ENCODE peak calls at places on chromosome 16, in nine cellular contexts. One of them, this sample, is unnamed.

GRCh38 chr16:8959921-8960787 is 3.6 kb downstream of the USP7 start:
- DNase-seq in fibroblast of lung: peak; percentile 29
- DNase-seq in Peyer's patch: peak; percentile 54
- DNase-seq in cardiac muscle cell: peak; percentile 34
- DNase-seq in brain microvascular endothelial cell: no peak
- DNase-seq in mucosa of descending colon: no peak
- DNase-seq in BJ: no peak
- DNase-seq in HL-60: no peak
- DNase-seq in astrocyte of the cerebellum: no peak
- DNase-seq in this sample: no peak

GRCh38 chr16:31093132-31093703 is 1.4 kb downstream of the VKORC1 start:
- DNase-seq in HL-60: no peak
- DNase-seq in BJ: no peak
- DNase-seq in fibroblast of lung: no peak
- DNase-seq in Peyer's patch: no peak
- DNase-seq in brain microvascular endothelial cell: no peak
- DNase-seq in mucosa of descending colon: no peak
- DNase-seq in cardiac muscle cell: peak; percentile 47
- DNase-seq in astrocyte of the cerebellum: no peak
- DNase-seq in this sample: peak; percentile 48

GRCh38 chr16:56679813-56680212 is 2.5 kb upstream of the MT1X start:
- DNase-seq in mucosa of descending colon: no peak
- DNase-seq in fibroblast of lung: no peak
- DNase-seq in HL-60: peak; percentile 75
- DNase-seq in brain microvascular endothelial cell: no peak
- DNase-seq in cardiac muscle cell: no peak
- DNase-seq in astrocyte of the cerebellum: no peak
- DNase-seq in BJ: no peak
- DNase-seq in Peyer's patch: no peak
- DNase-seq in this sample: peak; percentile 48

GRCh38 chr16:87375426-87376135 is 8.0 kb downstream of the FBXO31 start:
- DNase-seq in mucosa of descending colon: no peak
- DNase-seq in cardiac muscle cell: no peak
- DNase-seq in Peyer's patch: no peak
- DNase-seq in astrocyte of the cerebellum: no peak
- DNase-seq in brain microvascular endothelial cell: no peak
- DNase-seq in fibroblast of lung: no peak
- DNase-seq in HL-60: no peak
- DNase-seq in BJ: no peak
- DNase-seq in this sample: peak; percentile 79

GRCh38 chr16:73020409-73020884 is 27.5 kb downstream of the ZFHX3 start:
- DNase-seq in astrocyte of the cerebellum: peak; percentile 90
- DNase-seq in BJ: no peak
- DNase-seq in HL-60: no peak
- DNase-seq in brain microvascular endothelial cell: peak; percentile 96
- DNase-seq in cardiac muscle cell: peak; percentile 91
- DNase-seq in fibroblast of lung: peak; percentile 96
- DNase-seq in Peyer's patch: no peak
- DNase-seq in mucosa of descending colon: peak; percentile 61
- DNase-seq in this sample: peak; percentile 78

GRCh38 chr16:66878067-66878466 is 2.2 kb upstream of the PDP2 start:
- DNase-seq in BJ: no peak
- DNase-seq in HL-60: peak; percentile 87
- DNase-seq in astrocyte of the cerebellum: no peak
- DNase-seq in mucosa of descending colon: no peak
- DNase-seq in cardiac muscle cell: no peak
- DNase-seq in Peyer's patch: no peak
- DNase-seq in brain microvascular endothelial cell: no peak
- DNase-seq in fibroblast of lung: no peak
- DNase-seq in this sample: no peak

GRCh38 chr16:85329059-85329812 is 217.0 kb upstream of the CIBAR2 start:
- DNase-seq in mucosa of descending colon: peak; percentile 66
- DNase-seq in Peyer's patch: no peak
- DNase-seq in brain microvascular endothelial cell: peak; percentile 54
- DNase-seq in BJ: no peak
- DNase-seq in cardiac muscle cell: peak; percentile 38
- DNase-seq in HL-60: no peak
- DNase-seq in fibroblast of lung: no peak
- DNase-seq in astrocyte of the cerebellum: peak; percentile 29
- DNase-seq in this sample: no peak

GRCh38 chr16:20042848-20043247 is 30.8 kb downstream of the GPR139 start:
- DNase-seq in HL-60: no peak
- DNase-seq in brain microvascular endothelial cell: no peak
- DNase-seq in astrocyte of the cerebellum: no peak
- DNase-seq in fibroblast of lung: no peak
- DNase-seq in mucosa of descending colon: no peak
- DNase-seq in BJ: no peak
- DNase-seq in Peyer's patch: no peak
- DNase-seq in cardiac muscle cell: no peak
- DNase-seq in this sample: no peak

GRCh38 chr16:11430601-11431317 is 85.5 kb downstream of the RMI2 start:
- DNase-seq in HL-60: no peak
- DNase-seq in cardiac muscle cell: no peak
- DNase-seq in Peyer's patch: no peak
- DNase-seq in brain microvascular endothelial cell: no peak
- DNase-seq in BJ: no peak
- DNase-seq in mucosa of descending colon: no peak
- DNase-seq in astrocyte of the cerebellum: no peak
- DNase-seq in fibroblast of lung: no peak
- DNase-seq in this sample: no peak

GRCh38 chr16:10895053-10895946 is 18.3 kb downstream of the CIITA start:
- DNase-seq in mucosa of descending colon: peak; percentile 64
- DNase-seq in cardiac muscle cell: peak; percentile 51
- DNase-seq in HL-60: no peak
- DNase-seq in brain microvascular endothelial cell: peak; percentile 27
- DNase-seq in fibroblast of lung: peak; percentile 33
- DNase-seq in BJ: no peak
- DNase-seq in astrocyte of the cerebellum: peak; percentile 16
- DNase-seq in Peyer's patch: peak; percentile 48
- DNase-seq in this sample: peak; percentile 50

GRCh38 chr16:8402981-8403853 is 187.1 kb downstream of the TMEM114 start:
- DNase-seq in fibroblast of lung: no peak
- DNase-seq in Peyer's patch: no peak
- DNase-seq in brain microvascular endothelial cell: no peak
- DNase-seq in HL-60: no peak
- DNase-seq in astrocyte of the cerebellum: no peak
- DNase-seq in mucosa of descending colon: peak; percentile 50
- DNase-seq in cardiac muscle cell: no peak
- DNase-seq in BJ: no peak
- DNase-seq in this sample: no peak

GRCh38 chr16:57379579-57379978 is 7.3 kb downstream of the CX3CL1 start:
- DNase-seq in Peyer's patch: no peak
- DNase-seq in HL-60: no peak
- DNase-seq in astrocyte of the cerebellum: no peak
- DNase-seq in fibroblast of lung: no peak
- DNase-seq in mucosa of descending colon: no peak
- DNase-seq in brain microvascular endothelial cell: no peak
- DNase-seq in BJ: no peak
- DNase-seq in cardiac muscle cell: peak; percentile 16
- DNase-seq in this sample: peak; percentile 35

GRCh38 chr16:57394444-57394843 is 10.1 kb upstream of the CCL17 start:
- DNase-seq in cardiac muscle cell: peak; percentile 55
- DNase-seq in HL-60: no peak
- DNase-seq in astrocyte of the cerebellum: no peak
- DNase-seq in fibroblast of lung: peak; percentile 15
- DNase-seq in brain microvascular endothelial cell: no peak
- DNase-seq in BJ: no peak
- DNase-seq in mucosa of descending colon: peak; percentile 41
- DNase-seq in Peyer's patch: no peak
- DNase-seq in this sample: peak; percentile 91

GRCh38 chr16:27217256-27217655 is 13.9 kb downstream of the KDM8 start:
- DNase-seq in mucosa of descending colon: no peak
- DNase-seq in cardiac muscle cell: peak; percentile 64
- DNase-seq in BJ: no peak
- DNase-seq in Peyer's patch: no peak
- DNase-seq in HL-60: no peak
- DNase-seq in fibroblast of lung: peak; percentile 53
- DNase-seq in astrocyte of the cerebellum: peak; percentile 36
- DNase-seq in brain microvascular endothelial cell: peak; percentile 82
- DNase-seq in this sample: no peak

GRCh38 chr16:69111831-69112230 is 6.4 kb downstream of the HAS3 start:
- DNase-seq in mucosa of descending colon: no peak
- DNase-seq in cardiac muscle cell: no peak
- DNase-seq in brain microvascular endothelial cell: no peak
- DNase-seq in HL-60: no peak
- DNase-seq in Peyer's patch: no peak
- DNase-seq in astrocyte of the cerebellum: no peak
- DNase-seq in fibroblast of lung: no peak
- DNase-seq in BJ: no peak
- DNase-seq in this sample: no peak

DNA sequence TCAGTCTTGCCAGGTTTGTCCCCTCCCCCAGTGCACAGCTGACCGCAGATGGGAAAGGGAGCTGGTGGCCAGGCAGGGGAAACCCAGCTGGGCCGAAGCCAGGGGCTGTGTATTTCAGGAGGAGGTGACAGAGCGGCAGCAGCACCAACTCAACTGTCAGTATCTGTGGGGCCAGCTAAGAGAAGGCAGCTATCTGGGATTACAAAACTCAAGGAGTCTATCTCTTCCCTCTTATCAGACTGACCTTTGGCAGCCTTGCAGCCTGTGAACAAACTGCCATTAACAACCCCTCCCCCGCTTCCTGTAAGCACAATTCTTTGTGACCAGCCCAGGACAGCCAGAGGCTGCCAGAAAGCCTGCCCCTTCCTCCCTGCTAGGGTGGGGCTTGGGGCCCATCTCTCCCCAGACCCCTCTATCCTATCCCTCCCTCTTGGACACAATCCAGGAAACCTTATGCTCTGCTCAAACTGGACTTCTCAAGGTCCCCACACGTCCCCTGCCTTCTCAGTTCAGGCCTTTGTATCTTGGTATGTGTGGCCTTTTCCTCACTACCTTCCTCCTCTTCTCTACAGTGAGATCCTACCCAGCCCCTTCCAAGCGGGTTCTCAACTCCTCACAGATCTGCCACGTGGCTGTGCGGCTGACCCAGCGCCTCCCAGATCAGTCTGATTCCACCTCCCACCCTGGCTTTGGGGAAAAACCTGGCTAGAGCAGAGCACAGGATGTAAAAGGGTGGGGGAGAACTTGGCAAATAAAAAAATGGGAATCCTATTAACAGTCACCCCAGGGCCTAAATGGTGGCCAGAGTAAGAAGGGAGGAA is 10.5 kb downstream of the ST3GAL2 start:
- DNase-seq in Peyer's patch: peak; percentile 65
- DNase-seq in BJ: peak; percentile 68
- DNase-seq in HL-60: peak; percentile 96
- DNase-seq in cardiac muscle cell: peak; percentile 98
- DNase-seq in brain microvascular endothelial cell: peak; percentile 90
- DNase-seq in fibroblast of lung: peak; percentile 93
- DNase-seq in mucosa of descending colon: peak; percentile 91
- DNase-seq in astrocyte of the cerebellum: peak; percentile 82
- DNase-seq in this sample: peak; percentile 84
- H3K4me3 ChIP-seq in Peyer's patch: peak overlapping the region; percentile 7
- H3K4me3 ChIP-seq in BJ: no peak overlapping the region
- H3K4me3 ChIP-seq in HL-60: no peak overlapping the region
- H3K4me3 ChIP-seq in cardiac muscle cell: no peak overlapping the region
- H3K4me3 ChIP-seq in brain microvascular endothelial cell: peak overlapping the region; percentile 3
- H3K4me3 ChIP-seq in fibroblast of lung: no peak overlapping the region
- H3K4me3 ChIP-seq in mucosa of descending colon: no peak overlapping the region
- H3K4me3 ChIP-seq in astrocyte of the cerebellum: no peak overlapping the region
- H3K4me3 ChIP-seq in this sample: no peak overlapping the region

DNA sequence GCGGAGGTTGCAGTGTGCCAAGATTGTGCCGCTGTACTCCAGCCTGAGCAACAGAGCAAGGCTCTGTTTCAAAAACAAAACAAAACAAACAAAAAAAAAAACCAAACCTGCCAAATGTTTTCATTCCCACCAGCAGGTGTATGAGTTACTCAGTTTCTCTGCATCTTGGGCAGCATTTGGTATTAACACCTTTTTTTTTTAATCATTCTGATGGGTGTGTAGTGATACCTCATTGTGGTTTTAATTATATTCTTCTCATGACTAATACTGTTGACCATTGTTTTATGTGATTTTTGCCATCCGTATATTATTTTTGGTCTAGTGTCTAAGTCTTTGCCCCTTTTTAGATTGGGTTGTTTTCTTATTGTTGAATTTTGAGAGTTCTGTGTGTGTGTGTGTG is 15.3 kb downstream of the NFATC3 start:
- DNase-seq in brain microvascular endothelial cell: no peak
- DNase-seq in fibroblast of lung: no peak
- DNase-seq in astrocyte of the cerebellum: no peak
- DNase-seq in Peyer's patch: no peak
- DNase-seq in mucosa of descending colon: no peak
- DNase-seq in HL-60: no peak
- DNase-seq in cardiac muscle cell: no peak
- DNase-seq in BJ: no peak
- DNase-seq in this sample: no peak
- TF ChIP-seq CTCF in brain microvascular endothelial cell: no peak
- TF ChIP-seq CTCF in fibroblast of lung: no peak
- TF ChIP-seq CTCF in astrocyte of the cerebellum: no peak
- TF ChIP-seq CTCF in Peyer's patch: no peak
- TF ChIP-seq CTCF in mucosa of descending colon: no peak
- TF ChIP-seq CTCF in HL-60: no peak
- TF ChIP-seq CTCF in cardiac muscle cell: no peak
- TF ChIP-seq CTCF in BJ: no peak
- TF ChIP-seq CTCF in this sample: no peak

DNA sequence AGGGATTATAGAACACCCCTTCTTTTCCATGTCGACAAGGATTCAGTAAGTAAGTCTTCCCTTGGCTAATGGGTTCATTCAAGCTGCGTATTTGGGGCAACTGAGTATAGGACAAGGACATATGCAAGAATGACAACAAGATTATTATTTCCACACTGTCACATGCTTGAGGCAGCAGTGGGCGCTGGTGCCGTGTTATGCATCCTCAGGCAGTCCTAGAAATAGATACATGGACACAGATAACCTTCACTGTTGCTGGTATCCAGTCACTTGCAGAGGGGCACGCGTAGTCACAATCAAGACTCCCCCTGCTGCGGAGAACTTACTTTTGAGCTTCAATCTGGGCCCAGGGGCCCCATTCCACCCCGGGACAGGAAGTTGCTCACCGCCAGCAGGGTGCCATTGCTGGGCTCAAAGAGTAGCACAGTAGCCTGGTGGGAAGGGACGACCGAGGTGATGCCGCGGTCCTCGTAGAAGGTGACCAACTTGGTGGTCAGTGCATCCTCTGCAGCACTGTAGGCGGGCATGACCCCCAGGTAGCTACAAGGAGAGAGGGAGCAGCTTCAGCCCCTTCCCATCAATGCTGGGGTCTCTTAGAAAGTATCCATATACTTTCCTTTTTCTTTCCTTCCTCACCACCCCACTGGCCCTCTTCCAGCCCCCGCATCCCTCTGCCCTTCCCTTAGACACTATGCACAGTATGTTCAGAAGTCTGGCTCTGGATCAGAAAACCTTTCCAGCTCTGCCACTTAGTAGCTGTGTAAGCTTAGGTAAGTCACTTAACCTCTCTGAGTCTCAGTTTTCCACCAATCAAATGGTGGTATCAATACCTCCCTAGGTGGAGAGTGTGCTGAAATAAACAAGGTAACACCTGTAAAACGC is 804 bp downstream of the CRYM start:
- DNase-seq in brain microvascular endothelial cell: no peak
- DNase-seq in BJ: no peak
- DNase-seq in fibroblast of lung: no peak
- DNase-seq in astrocyte of the cerebellum: no peak
- DNase-seq in HL-60: no peak
- DNase-seq in mucosa of descending colon: no peak
- DNase-seq in Peyer's patch: no peak
- DNase-seq in cardiac muscle cell: no peak
- DNase-seq in this sample: no peak
- H3K4me3 ChIP-seq in brain microvascular endothelial cell: no peak overlapping the region
- H3K4me3 ChIP-seq in BJ: no peak overlapping the region
- H3K4me3 ChIP-seq in fibroblast of lung: peak overlapping the region; percentile 35
- H3K4me3 ChIP-seq in astrocyte of the cerebellum: no peak overlapping the region
- H3K4me3 ChIP-seq in HL-60: no peak overlapping the region
- H3K4me3 ChIP-seq in mucosa of descending colon: no peak overlapping the region
- H3K4me3 ChIP-seq in Peyer's patch: peak overlapping the region; percentile 42
- H3K4me3 ChIP-seq in cardiac muscle cell: peak overlapping the region; percentile 31
- H3K4me3 ChIP-seq in this sample: peak overlapping the region; percentile 32

GRCh38 chr16:78094166-78094565 is 5.3 kb upstream of the WWOX start:
- DNase-seq in HL-60: no peak
- DNase-seq in mucosa of descending colon: no peak
- DNase-seq in brain microvascular endothelial cell: no peak
- DNase-seq in astrocyte of the cerebellum: no peak
- DNase-seq in fibroblast of lung: peak; percentile 8
- DNase-seq in BJ: no peak
- DNase-seq in cardiac muscle cell: no peak
- DNase-seq in Peyer's patch: no peak
- DNase-seq in this sample: no peak
- TF ChIP-seq CTCF in HL-60: no peak
- TF ChIP-seq CTCF in mucosa of descending colon: no peak
- TF ChIP-seq CTCF in brain microvascular endothelial cell: no peak
- TF ChIP-seq CTCF in astrocyte of the cerebellum: no peak
- TF ChIP-seq CTCF in fibroblast of lung: peak; percentile 18
- TF ChIP-seq CTCF in BJ: no peak
- TF ChIP-seq CTCF in cardiac muscle cell: no peak
- TF ChIP-seq CTCF in Peyer's patch: no peak
- TF ChIP-seq CTCF in this sample: no peak

This sample was measured in epithelial cell of esophagus.